ENCODE peak calls at places on chromosome 20, in six cellular contexts. U is aorta; R is activated B cell treated with CpG ODN at 0.5 μM for 24 hours; V is naive thymus-derived CD4-positive, alpha-beta T cell; G is body of pancreas; A is activated CD8-positive, alpha-beta T cell treated with anti-CD3 and anti-CD28 coated beads for 36 hours. N is an unnamed sample.

GRCh38 chr20:38764563-38765355 is 16.5 kb downstream of the ACTR5 start:
- ATAC-seq in U (peak), A (peak), V (peak), R (no peak), G (peak), N (no peak)

GRCh38 chr20:41174782-41175181 is 37.4 kb downstream of the PLCG1 start:
- ATAC-seq in V (no peak), R (no peak), G (no peak), A (no peak), U (no peak), N (no peak)

GRCh38 chr20:34553366-34553867 is 5.1 kb upstream of the MAP1LC3A start:
- ATAC-seq in R (no peak), V (no peak), G (peak), U (no peak), A (no peak), N (no peak)

GRCh38 chr20:10093087-10093591 is 58.4 kb downstream of the ANKEF1 start:
- ATAC-seq in A (no peak), R (no peak), G (no peak), V (no peak), U (no peak), N (no peak)

GRCh38 chr20:25178563-25179438 is 16.7 kb upstream of the ENTPD6 start:
- ATAC-seq in A (peak), R (peak), G (peak), V (peak), U (peak), N (peak)

GRCh38 chr20:5600982-5601381 is 149.2 kb upstream of the SHLD1 start:
- ATAC-seq in G (no peak), A (no peak), U (no peak), R (no peak), V (no peak), N (no peak)

GRCh38 chr20:41095110-41095969 is 42.0 kb upstream of the PLCG1 start:
- ATAC-seq in R (peak), A (peak), U (peak), V (peak), G (peak), N (peak)

GRCh38 chr20:53916173-53916512 is 154.3 kb downstream of the BCAS1 start:
- ATAC-seq in V (peak), A (peak), G (no peak), R (peak), U (peak), N (peak)

GRCh38 chr20:44597930-44598329 is 15.6 kb downstream of the PKIG start:
- ATAC-seq in A (no peak), G (no peak), V (peak), R (peak), U (no peak), N (no peak)

GRCh38 chr20:18724077-18724476 is 89.5 kb upstream of the SCP2D1 start:
- ATAC-seq in G (no peak), V (no peak), U (no peak), R (no peak), A (no peak), N (no peak)

N was measured in gastroesophageal sphincter.